ENCODE peak calls at places on chromosome 6, in five cellular contexts. One of them, this sample, is unnamed.

GRCh38 chr6:117417851-117418250 is 7.9 kb downstream of the ROS1 start:
- DNase-seq in GM23338: no peak
- DNase-seq in mammary epithelial cell: no peak
- DNase-seq in GM23248: no peak
- DNase-seq in MM.1S: no peak
- DNase-seq in this sample: no peak

GRCh38 chr6:104413767-104414166 is 446.0 kb downstream of the HACE1 start:
- DNase-seq in GM23338: no peak
- DNase-seq in mammary epithelial cell: no peak
- DNase-seq in GM23248: no peak
- DNase-seq in MM.1S: no peak
- DNase-seq in this sample: no peak

GRCh38 chr6:93376026-93376540 is 43.3 kb downstream of the EPHA7 start:
- DNase-seq in GM23338: no peak
- DNase-seq in mammary epithelial cell: no peak
- DNase-seq in GM23248: no peak
- DNase-seq in MM.1S: no peak
- DNase-seq in this sample: no peak

GRCh38 chr6:168032383-168032760 is 34.9 kb downstream of the KIF25 start:
- DNase-seq in GM23338: no peak
- DNase-seq in mammary epithelial cell: peak; percentile 60
- DNase-seq in GM23248: peak; percentile 90
- DNase-seq in MM.1S: no peak
- DNase-seq in this sample: peak; percentile 91

GRCh38 chr6:146550911-146551310 is 7.3 kb downstream of the RAB32 start:
- DNase-seq in GM23338: no peak
- DNase-seq in mammary epithelial cell: no peak
- DNase-seq in GM23248: peak; percentile 67
- DNase-seq in MM.1S: no peak
- DNase-seq in this sample: peak; percentile 81

GRCh38 chr6:34536251-34536958 is 19.7 kb downstream of the SPDEF start:
- DNase-seq in GM23338: no peak
- DNase-seq in mammary epithelial cell: no peak
- DNase-seq in GM23248: no peak
- DNase-seq in MM.1S: no peak
- DNase-seq in this sample: no peak

GRCh38 chr6:105308840-105309239 is 94.0 kb downstream of the PREP start:
- DNase-seq in GM23338: no peak
- DNase-seq in mammary epithelial cell: no peak
- DNase-seq in GM23248: no peak
- DNase-seq in MM.1S: no peak
- DNase-seq in this sample: no peak

GRCh38 chr6:115729036-115729435 is 331.7 kb downstream of the FRK start:
- DNase-seq in GM23338: no peak
- DNase-seq in mammary epithelial cell: peak; percentile 5
- DNase-seq in GM23248: no peak
- DNase-seq in MM.1S: no peak
- DNase-seq in this sample: no peak

GRCh38 chr6:31621320-31621939 is 915 bp downstream of the PRRC2A start:
- DNase-seq in GM23338: no peak
- DNase-seq in mammary epithelial cell: no peak
- DNase-seq in GM23248: peak; percentile 41
- DNase-seq in MM.1S: no peak
- DNase-seq in this sample: no peak

GRCh38 chr6:10030942-10031537 is 383.8 kb downstream of the TFAP2A start:
- DNase-seq in GM23338: peak; percentile 79
- DNase-seq in mammary epithelial cell: peak; percentile 16
- DNase-seq in GM23248: no peak
- DNase-seq in MM.1S: peak; percentile 24
- DNase-seq in this sample: no peak

GRCh38 chr6:154479388-154480143 is 30.9 kb downstream of the CNKSR3 start:
- DNase-seq in GM23338: no peak
- DNase-seq in mammary epithelial cell: no peak
- DNase-seq in GM23248: peak; percentile 53
- DNase-seq in MM.1S: no peak
- DNase-seq in this sample: peak; percentile 77

GRCh38 chr6:84825461-84825860 is 61.1 kb upstream of the TBX18 start:
- DNase-seq in GM23338: no peak
- DNase-seq in mammary epithelial cell: peak; percentile 91
- DNase-seq in GM23248: peak; percentile 71
- DNase-seq in MM.1S: no peak
- DNase-seq in this sample: peak; percentile 16

GRCh38 chr6:38784506-38785235 is 69.6 kb downstream of the DNAH8 start:
- DNase-seq in GM23338: no peak
- DNase-seq in mammary epithelial cell: no peak
- DNase-seq in GM23248: no peak
- DNase-seq in MM.1S: peak; percentile 14
- DNase-seq in this sample: peak; percentile 27

GRCh38 chr6:154920502-154921200 is 74.5 kb upstream of the TIAM2 start:
- DNase-seq in GM23338: no peak
- DNase-seq in mammary epithelial cell: no peak
- DNase-seq in GM23248: no peak
- DNase-seq in MM.1S: no peak
- DNase-seq in this sample: peak; percentile 74

GRCh38 chr6:166527849-166528248 is 58.6 kb downstream of the RAMACL start:
- DNase-seq in GM23338: no peak
- DNase-seq in mammary epithelial cell: no peak
- DNase-seq in GM23248: no peak
- DNase-seq in MM.1S: no peak
- DNase-seq in this sample: no peak

GRCh38 chr6:53029262-53029661 is 34.2 kb upstream of the GSTA4 start:
- DNase-seq in GM23338: no peak
- DNase-seq in mammary epithelial cell: peak; percentile 42
- DNase-seq in GM23248: peak; percentile 29
- DNase-seq in MM.1S: no peak
- DNase-seq in this sample: no peak

GRCh38 chr6:139882977-139883728 is 508.7 kb upstream of the CITED2 start:
- DNase-seq in GM23338: no peak
- DNase-seq in mammary epithelial cell: no peak
- DNase-seq in GM23248: peak; percentile 48
- DNase-seq in MM.1S: peak; percentile 46
- DNase-seq in this sample: peak; percentile 40

GRCh38 chr6:137904822-137905617 is 38.0 kb downstream of the TNFAIP3 start:
- DNase-seq in GM23338: no peak
- DNase-seq in mammary epithelial cell: no peak
- DNase-seq in GM23248: peak; percentile 88
- DNase-seq in MM.1S: no peak
- DNase-seq in this sample: no peak

GRCh38 chr6:13015379-13015681 is 298.8 kb downstream of the PHACTR1 start:
- DNase-seq in GM23338: no peak
- DNase-seq in mammary epithelial cell: no peak
- DNase-seq in GM23248: no peak
- DNase-seq in MM.1S: no peak
- DNase-seq in this sample: no peak

GRCh38 chr6:98844244-98845161 is 10.1 kb downstream of the POU3F2 start:
- DNase-seq in GM23338: no peak
- DNase-seq in mammary epithelial cell: no peak
- DNase-seq in GM23248: no peak
- DNase-seq in MM.1S: no peak
- DNase-seq in this sample: no peak

GRCh38 chr6:110547266-110547964 is 71.0 kb upstream of the SLC22A16 start:
- DNase-seq in GM23338: no peak
- DNase-seq in mammary epithelial cell: peak; percentile 84
- DNase-seq in GM23248: peak; percentile 78
- DNase-seq in MM.1S: no peak
- DNase-seq in this sample: no peak

GRCh38 chr6:74480561-74480960 is 725.3 kb downstream of the COL12A1 start:
- DNase-seq in GM23338: no peak
- DNase-seq in mammary epithelial cell: no peak
- DNase-seq in GM23248: peak; percentile 12
- DNase-seq in MM.1S: no peak
- DNase-seq in this sample: no peak

GRCh38 chr6:96626749-96627353 is 63.9 kb downstream of the FHL5 start:
- DNase-seq in GM23338: peak; percentile 55
- DNase-seq in mammary epithelial cell: peak; percentile 1
- DNase-seq in GM23248: peak; percentile 63
- DNase-seq in MM.1S: peak; percentile 74
- DNase-seq in this sample: peak; percentile 22

DNA sequence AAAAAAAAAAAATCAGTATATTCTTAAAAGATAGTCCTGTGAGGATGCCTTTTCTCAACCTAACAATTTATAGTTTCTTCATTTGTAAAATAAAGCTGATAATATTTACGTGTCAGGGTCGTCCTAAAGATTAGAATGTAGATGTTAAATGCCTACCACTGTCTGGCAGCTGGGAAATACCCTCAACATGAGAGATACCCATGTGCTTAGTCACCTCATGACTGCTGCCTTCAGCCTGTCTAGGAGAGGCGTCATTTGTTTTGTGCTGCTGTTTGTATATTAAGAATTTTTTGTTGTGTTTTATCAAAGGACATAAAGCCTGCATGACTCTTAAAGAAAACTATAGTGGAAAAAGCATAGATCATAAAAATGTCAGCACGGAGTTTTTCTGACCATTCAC is 9.5 kb downstream of the FAM120B start:
- DNase-seq in GM23338: no peak
- DNase-seq in mammary epithelial cell: no peak
- DNase-seq in GM23248: no peak
- DNase-seq in MM.1S: no peak
- DNase-seq in this sample: no peak
- H3K79me2 ChIP-seq in GM23338: peaks cover 51% of the 10 kb centered on the region
- H3K79me2 ChIP-seq in mammary epithelial cell: peaks cover 88% of the 10 kb centered on the region
- H3K79me2 ChIP-seq in GM23248: peaks cover 100% of the 10 kb centered on the region
- H3K79me2 ChIP-seq in MM.1S: peaks cover 8% of the 10 kb centered on the region
- H3K79me2 ChIP-seq in this sample: peaks cover 52% of the 10 kb centered on the region

GRCh38 chr6:42791706-42792320 is 10.0 kb downstream of the BICRAL start:
- DNase-seq in GM23338: no peak
- DNase-seq in mammary epithelial cell: peak; percentile 43
- DNase-seq in GM23248: peak; percentile 29
- DNase-seq in MM.1S: no peak
- DNase-seq in this sample: peak; percentile 16
- H3K36me3 ChIP-seq in GM23338: no peaks in the 10 kb centered on the region
- H3K36me3 ChIP-seq in mammary epithelial cell: no peaks in the 10 kb centered on the region
- H3K36me3 ChIP-seq in GM23248: no peaks in the 10 kb centered on the region
- H3K36me3 ChIP-seq in MM.1S: no peaks in the 10 kb centered on the region
- H3K36me3 ChIP-seq in this sample: peaks cover 2% of the 10 kb centered on the region

GRCh38 chr6:127080081-127080480 is 38.4 kb upstream of the RSPO3 start:
- DNase-seq in GM23338: no peak
- DNase-seq in mammary epithelial cell: no peak
- DNase-seq in GM23248: no peak
- DNase-seq in MM.1S: no peak
- DNase-seq in this sample: no peak

GRCh38 chr6:127079681-127080080 is 38.8 kb upstream of the RSPO3 start:
- DNase-seq in GM23338: no peak
- DNase-seq in mammary epithelial cell: no peak
- DNase-seq in GM23248: no peak
- DNase-seq in MM.1S: no peak
- DNase-seq in this sample: no peak

GRCh38 chr6:127077886-127078285 is 40.6 kb upstream of the RSPO3 start:
- DNase-seq in GM23338: no peak
- DNase-seq in mammary epithelial cell: no peak
- DNase-seq in GM23248: no peak
- DNase-seq in MM.1S: no peak
- DNase-seq in this sample: no peak

GRCh38 chr6:127078669-127079068 is 39.8 kb upstream of the RSPO3 start:
- DNase-seq in GM23338: no peak
- DNase-seq in mammary epithelial cell: no peak
- DNase-seq in GM23248: no peak
- DNase-seq in MM.1S: no peak
- DNase-seq in this sample: no peak

DNA sequence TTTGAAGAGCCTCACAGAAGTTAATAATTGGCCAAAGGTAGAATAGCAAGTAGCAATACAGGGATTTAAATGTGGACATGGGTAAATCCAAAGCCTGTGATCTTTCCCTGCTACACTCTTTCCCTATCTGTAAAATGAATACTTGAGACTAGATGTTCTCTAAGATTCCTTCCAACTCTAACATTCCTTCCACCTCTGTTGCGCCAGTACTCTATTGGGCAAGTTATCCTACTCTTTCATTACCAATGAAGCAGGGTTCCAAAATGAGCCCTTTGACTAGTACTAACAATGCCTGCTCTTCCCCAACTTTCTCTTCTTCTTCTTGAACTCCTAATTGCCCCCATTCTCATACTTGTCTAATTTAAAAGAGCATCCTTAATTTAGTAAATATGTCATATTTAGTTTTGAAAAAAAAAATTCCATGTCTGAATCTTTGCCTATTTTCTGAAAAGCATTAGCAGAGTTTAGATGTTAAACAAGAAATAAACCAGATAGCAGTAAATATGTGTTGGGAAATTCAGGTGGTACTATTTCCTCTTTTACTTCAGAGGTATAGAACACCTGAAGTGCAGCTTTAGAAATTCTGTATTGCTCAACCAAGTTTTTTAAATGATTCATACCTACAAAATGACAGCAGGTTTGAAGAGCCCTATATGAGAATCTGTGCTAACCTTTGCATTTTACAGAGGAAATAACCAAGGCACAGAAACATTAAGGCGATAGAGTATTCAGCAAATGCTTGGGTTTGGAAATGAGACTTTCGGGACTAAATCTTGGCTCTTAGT is 35.0 kb upstream of the RSPO3 start:
- DNase-seq in GM23338: no peak
- DNase-seq in mammary epithelial cell: no peak
- DNase-seq in GM23248: no peak
- DNase-seq in MM.1S: no peak
- DNase-seq in this sample: no peak
- H3K79me2 ChIP-seq in GM23338: no peaks in the 10 kb centered on the region
- H3K79me2 ChIP-seq in mammary epithelial cell: no peaks in the 10 kb centered on the region
- H3K79me2 ChIP-seq in GM23248: no peaks in the 10 kb centered on the region
- H3K79me2 ChIP-seq in MM.1S: no peaks in the 10 kb centered on the region
- H3K79me2 ChIP-seq in this sample: no peaks in the 10 kb centered on the region

GRCh38 chr6:160055813-160056212 is 65.8 kb upstream of the SLC22A1 start:
- DNase-seq in GM23338: no peak
- DNase-seq in mammary epithelial cell: no peak
- DNase-seq in GM23248: no peak
- DNase-seq in MM.1S: no peak
- DNase-seq in this sample: no peak

GRCh38 chr6:160057080-160057479 is 64.5 kb upstream of the SLC22A1 start:
- DNase-seq in GM23338: no peak
- DNase-seq in mammary epithelial cell: no peak
- DNase-seq in GM23248: no peak
- DNase-seq in MM.1S: no peak
- DNase-seq in this sample: no peak

GRCh38 chr6:160060221-160060620 is 61.4 kb upstream of the SLC22A1 start:
- DNase-seq in GM23338: no peak
- DNase-seq in mammary epithelial cell: no peak
- DNase-seq in GM23248: no peak
- DNase-seq in MM.1S: no peak
- DNase-seq in this sample: no peak

GRCh38 chr6:160060920-160061447 is 60.6 kb upstream of the SLC22A1 start:
- DNase-seq in GM23338: no peak
- DNase-seq in mammary epithelial cell: no peak
- DNase-seq in GM23248: no peak
- DNase-seq in MM.1S: no peak
- DNase-seq in this sample: no peak

DNA sequence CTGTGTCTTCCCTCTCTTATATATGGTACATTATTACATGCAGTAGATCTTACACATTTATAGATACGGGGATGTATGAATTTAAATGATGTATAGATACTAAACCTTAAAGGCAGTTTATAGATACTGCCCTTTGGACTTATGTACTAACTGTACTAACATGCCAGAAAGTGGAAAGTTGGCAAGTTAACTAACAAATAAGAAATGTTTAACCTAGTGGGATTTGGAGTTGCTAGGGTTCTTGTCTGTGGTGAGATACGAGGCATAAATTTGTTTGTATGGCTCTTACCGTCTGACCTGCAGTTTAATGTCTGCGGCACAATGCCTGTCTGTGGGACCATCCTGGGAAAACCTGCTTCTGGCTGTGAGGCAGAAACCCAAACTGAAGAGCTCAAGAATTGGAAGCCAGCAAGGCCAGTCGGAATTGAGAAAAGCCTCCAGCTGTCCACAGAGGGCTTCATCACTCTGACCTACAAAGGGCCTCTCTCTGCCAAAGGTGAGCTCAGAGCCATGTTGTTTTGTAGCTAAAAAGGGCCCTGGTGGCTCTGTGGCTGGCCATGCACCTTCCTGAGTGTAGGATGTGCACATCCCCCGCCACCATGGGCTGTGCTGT is 62.9 kb upstream of the SLC22A1 start:
- DNase-seq in GM23338: no peak
- DNase-seq in mammary epithelial cell: no peak
- DNase-seq in GM23248: no peak
- DNase-seq in MM.1S: no peak
- DNase-seq in this sample: no peak
- H3K36me3 ChIP-seq in GM23338: peaks cover 19% of the 10 kb centered on the region
- H3K36me3 ChIP-seq in mammary epithelial cell: peaks cover 32% of the 10 kb centered on the region
- H3K36me3 ChIP-seq in GM23248: peaks cover 8% of the 10 kb centered on the region
- H3K36me3 ChIP-seq in MM.1S: no peaks in the 10 kb centered on the region
- H3K36me3 ChIP-seq in this sample: peaks cover 45% of the 10 kb centered on the region

This sample was measured in fibroblast of lung.